ENCODE peak calls at places on chromosomes 5 and 9, in ten cellular contexts. D is choroid plexus epithelial cell, B is brain microvascular endothelial cell, X is GM23338, V is omental fat pad, J is GM06990, M is thyroid gland, S is BE2C, H is heart right ventricle, U is left ventricle myocardium inferior. N is an unnamed sample.

GRCh38 chr5:98454407-98454806 is 319.1 kb upstream of the RGMB start:
- DNase-seq in B (no peak), H (no peak), X (no peak), J (no peak), U (no peak), S (no peak), D (peak), V (no peak), M (no peak), N (no peak)

GRCh38 chr5:75395277-75395676 is 58.3 kb downstream of the HMGCR start:
- DNase-seq in H (no peak), V (no peak), D (peak), B (no peak), M (no peak), S (no peak), X (no peak), U (no peak), J (no peak), N (no peak)

GRCh38 chr5:131539251-131539650 is 95.8 kb downstream of the RAPGEF6 start:
- DNase-seq in S (no peak), M (no peak), D (no peak), B (no peak), U (no peak), H (no peak), V (no peak), X (no peak), J (no peak), N (no peak)

GRCh38 chr9:78973906-78974305 is 597.9 kb upstream of the TLE4 start:
- DNase-seq in V (no peak), D (peak), M (no peak), H (no peak), U (no peak), J (no peak), X (peak), S (no peak), B (peak), N (no peak)

GRCh38 chr5:134609232-134609851 is 23.3 kb downstream of the SAR1B start:
- DNase-seq in S (no peak), M (no peak), U (no peak), V (no peak), H (no peak), X (no peak), D (no peak), B (no peak), J (no peak), N (no peak)

GRCh38 chr5:82793808-82794419 is 283.3 kb downstream of the TMEM167A start:
- DNase-seq in V (no peak), B (peak), J (no peak), U (no peak), D (peak), H (no peak), M (peak), X (peak), S (peak), N (no peak)

GRCh38 chr5:81848368-81848767 is 97.5 kb upstream of the SSBP2 start:
- DNase-seq in B (no peak), S (peak), M (peak), D (peak), H (no peak), J (no peak), X (no peak), U (no peak), V (no peak), N (no peak)

GRCh38 chr9:7371032-7371431 is 428.5 kb downstream of the DMAC1 start:
- DNase-seq in U (no peak), X (no peak), B (no peak), J (no peak), V (no peak), H (no peak), M (no peak), S (no peak), D (no peak), N (no peak)

GRCh38 chr9:93900971-93901861 is 53.9 kb downstream of the BARX1 start:
- DNase-seq in J (no peak), V (no peak), X (no peak), S (no peak), D (no peak), B (no peak), U (peak), M (no peak), H (no peak), N (no peak)

GRCh38 chr5:132677191-132677590 is 3.4 kb downstream of the IL4 start:
- DNase-seq in H (no peak), X (peak), V (no peak), M (peak), J (no peak), B (peak), U (no peak), D (peak), S (peak), N (peak)
- TF ChIP-seq CTCF in H (no peak), X (peak), V (no peak), M (no peak), J (no peak), B (peak), U (no peak), D (peak), S (no peak), N (peak)

GRCh38 chr5:139404484-139404840 is 573 bp upstream of the SPATA24 start:
- DNase-seq in J (no peak), X (no peak), D (no peak), S (no peak), M (no peak), H (no peak), V (no peak), U (no peak), B (no peak), N (no peak)

GRCh38 chr5:139401546-139401945 is 2.3 kb downstream of the SPATA24 start:
- DNase-seq in D (no peak), S (no peak), X (no peak), V (no peak), U (no peak), J (no peak), H (no peak), M (no peak), B (no peak), N (no peak)

GRCh38 chr5:139403418-139403786 is 487 bp downstream of the SPATA24 start:
- DNase-seq in U (no peak), H (no peak), V (no peak), J (no peak), X (no peak), D (no peak), M (no peak), B (no peak), S (no peak), N (no peak)

GRCh38 chr5:139403787-139404483 is at the start of gene SPATA24:
- DNase-seq in X (peak), H (peak), M (peak), J (peak), U (peak), D (peak), S (peak), V (peak), B (peak), N (peak)

GRCh38 chr5:139402561-139403158 is 1.2 kb downstream of the SPATA24 start:
- DNase-seq in V (no peak), H (no peak), S (peak), B (no peak), X (peak), D (no peak), J (no peak), M (no peak), U (no peak), N (no peak)
- TF ChIP-seq CTCF in V (no peak), H (peak), S (peak), B (peak), X (peak), D (peak), J (peak), M (no peak), U (peak), N (peak)

GRCh38 chr9:125425901-125426515 is 164.4 kb downstream of the GAPVD1 start:
- DNase-seq in U (no peak), V (no peak), D (no peak), B (no peak), X (no peak), J (no peak), M (no peak), H (no peak), S (no peak), N (no peak)
- TF ChIP-seq CTCF in U (no peak), V (no peak), D (no peak), B (no peak), X (no peak), J (no peak), M (no peak), H (no peak), S (no peak), N (no peak)

DNA sequence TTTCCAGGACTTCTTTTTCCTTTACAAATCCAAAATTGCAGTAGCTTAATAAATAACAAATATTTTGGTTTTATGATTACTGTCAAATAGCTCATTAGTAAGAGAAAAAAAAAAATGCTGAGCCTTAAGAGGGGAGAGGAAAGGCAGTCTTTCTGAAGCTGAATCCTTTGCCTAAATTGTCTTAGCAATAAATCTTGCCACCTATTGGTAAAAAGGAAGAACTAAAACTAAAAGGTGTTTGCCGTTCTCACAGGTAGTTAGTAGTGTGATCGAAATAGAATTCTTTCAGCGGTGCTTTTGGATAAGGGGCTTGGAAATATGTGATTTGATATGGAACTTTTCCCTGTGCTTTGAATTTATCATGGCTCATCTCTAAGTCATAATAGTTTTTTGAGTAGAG is 31.2 kb downstream of the PIK3R1 start:
- DNase-seq in X (peak), D (no peak), H (no peak), M (no peak), U (no peak), S (no peak), V (no peak), B (no peak), J (no peak), N (no peak)
- TF ChIP-seq CTCF in X (peak), D (no peak), H (peak), M (no peak), U (no peak), S (peak), V (no peak), B (no peak), J (peak), N (no peak)

DNA sequence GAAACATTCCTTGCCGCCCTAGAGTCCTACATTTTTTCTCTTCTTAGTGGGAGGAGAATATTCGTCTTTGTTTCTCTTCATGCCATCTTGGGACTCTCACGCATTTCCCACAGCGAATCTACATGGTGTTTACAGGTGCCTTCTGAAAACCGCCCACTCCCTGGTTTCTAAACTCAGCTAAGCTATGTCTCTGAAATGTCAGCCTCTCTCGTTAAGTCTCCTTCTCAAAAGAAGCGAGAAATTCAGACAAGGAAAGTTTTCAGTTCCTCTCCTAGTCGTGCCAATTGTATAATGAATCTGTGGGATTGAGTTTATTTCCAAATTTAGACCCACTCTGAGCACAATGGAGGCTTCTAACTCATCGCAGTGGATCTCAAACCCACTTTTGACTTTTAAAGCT is 186.8 kb upstream of the NFIB start:
- DNase-seq in S (no peak), V (no peak), M (no peak), U (no peak), J (no peak), D (no peak), H (no peak), X (no peak), B (no peak), N (no peak)
- TF ChIP-seq CTCF in S (no peak), V (no peak), M (no peak), U (no peak), J (no peak), D (no peak), H (no peak), X (no peak), B (no peak), N (no peak)

DNA sequence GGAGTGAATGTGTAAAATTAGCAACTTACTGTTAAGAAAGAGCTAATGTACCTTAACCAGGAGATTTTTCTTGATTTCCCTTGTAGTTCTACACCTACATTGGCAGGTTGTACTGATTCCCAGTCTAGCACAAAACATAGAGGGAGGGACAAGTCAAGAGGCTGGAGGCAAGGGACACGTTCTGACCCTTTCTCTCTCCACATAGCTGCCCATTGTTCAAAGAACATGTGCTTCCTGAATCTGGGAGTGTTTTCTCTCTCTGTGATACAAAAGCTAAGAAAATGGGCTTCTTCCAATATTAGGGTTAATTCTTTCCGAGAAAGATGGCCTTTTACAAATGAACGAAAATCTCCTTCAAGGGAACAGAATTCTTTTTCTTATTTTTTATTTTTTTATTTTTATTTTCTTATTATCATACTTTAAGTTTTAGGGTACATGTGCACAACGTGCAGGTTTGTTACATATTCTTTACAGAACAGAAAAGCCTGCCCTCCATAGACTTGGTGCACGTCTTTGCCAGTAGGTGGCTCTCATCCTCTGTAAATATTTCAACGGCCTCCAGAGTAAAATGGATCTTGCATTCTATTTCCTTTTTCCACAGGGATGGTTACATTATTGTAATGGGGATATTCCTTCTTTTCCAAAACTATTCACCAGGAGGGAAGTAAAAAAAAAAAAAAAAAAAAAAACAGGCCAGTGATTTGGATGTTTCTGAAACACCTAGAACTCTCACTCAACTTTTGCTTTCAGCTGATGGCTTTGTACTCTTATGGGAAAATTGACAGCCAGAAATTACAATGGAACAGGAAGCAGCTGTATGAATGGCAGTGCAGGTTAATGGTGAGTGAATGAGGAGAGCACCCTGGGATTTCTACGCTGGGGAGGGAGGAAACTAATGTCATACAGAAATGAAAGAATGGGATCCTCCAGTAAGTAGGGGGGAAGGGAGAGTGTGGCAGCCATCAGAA is 13.1 kb upstream of the IFNA5 start:
- DNase-seq in B (peak), S (peak), M (peak), H (no peak), D (peak), J (no peak), U (no peak), V (no peak), X (peak), N (peak)
- TF ChIP-seq CTCF in B (peak), S (peak), M (no peak), H (peak), D (peak), J (peak), U (peak), V (no peak), X (peak), N (peak)

GRCh38 chr5:337565-338130 is 16.1 kb downstream of the AHRR start:
- DNase-seq in B (peak), J (no peak), S (no peak), U (no peak), D (peak), X (peak), M (no peak), H (no peak), V (no peak), N (no peak)
- TF ChIP-seq CTCF in B (peak), J (peak), S (peak), U (peak), D (peak), X (peak), M (no peak), H (peak), V (no peak), N (peak)

DNA sequence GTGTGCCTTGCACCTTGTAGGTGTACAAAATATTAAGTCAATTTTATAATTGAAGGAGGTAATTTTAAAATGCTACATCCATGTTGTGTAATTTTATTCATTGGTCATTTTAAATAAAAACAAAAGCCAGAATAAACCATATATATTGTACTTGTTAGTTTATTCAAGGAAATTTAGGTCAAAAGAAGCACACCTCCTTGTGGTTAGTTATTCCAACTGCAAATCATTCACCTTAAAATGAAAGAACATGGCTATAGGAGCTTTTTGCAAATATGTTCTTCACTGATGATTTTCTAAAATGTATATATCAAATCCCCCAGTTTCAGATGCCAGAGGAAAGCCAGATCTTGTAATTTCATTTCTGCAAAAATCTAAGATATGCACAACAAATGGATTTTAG is 5.4 kb upstream of the MOCS2 start:
- DNase-seq in J (no peak), U (no peak), B (no peak), D (peak), M (no peak), X (peak), H (no peak), V (no peak), S (no peak), N (no peak)
- TF ChIP-seq CTCF in J (peak), U (no peak), B (peak), D (peak), M (no peak), X (peak), H (peak), V (no peak), S (peak), N (no peak)